ENCODE peak calls at places on chromosomes 16 and 17, in six cellular contexts. M is HCT116, F is body of pancreas, Z is NB4, X is adrenal gland, D is lower leg skin. Y is an unnamed sample.

GRCh38 chr17:40060887-40061480 is 1.8 kb upstream of the THRA start:
- DNase-seq in D (no peak), F (peak), Z (no peak), X (no peak), M (no peak), Y (no peak)

GRCh38 chr16:56408379-56409098 is 16.8 kb downstream of the AMFR start:
- DNase-seq in F (no peak), M (no peak), D (no peak), Z (no peak), X (no peak), Y (no peak)

GRCh38 chr16:74321356-74321755 is 24.7 kb downstream of the PSMD7 start:
- DNase-seq in D (no peak), Z (no peak), F (peak), M (no peak), X (peak), Y (no peak)

GRCh38 chr17:77445030-77445907 is 304.5 kb downstream of the SEC14L1 start:
- DNase-seq in M (no peak), X (no peak), F (no peak), Z (peak), D (no peak), Y (no peak)

GRCh38 chr16:3716831-3717234 is 491 bp downstream of the TRAP1 start:
- DNase-seq in F (no peak), M (no peak), Z (peak), X (no peak), D (no peak), Y (no peak)

GRCh38 chr17:46044286-46044928 is 45.4 kb downstream of the STH start:
- DNase-seq in M (peak), X (peak), D (no peak), Z (peak), F (peak), Y (peak)

GRCh38 chr16:17389392-17389791 is 81.4 kb downstream of the XYLT1 start:
- DNase-seq in F (no peak), X (no peak), D (no peak), Z (no peak), M (no peak), Y (no peak)

GRCh38 chr17:55314784-55315491 is 50.2 kb downstream of the HLF start:
- DNase-seq in F (no peak), X (no peak), Z (no peak), D (no peak), M (no peak), Y (no peak)

GRCh38 chr16:56743840-56744239 is 13.9 kb downstream of the NUP93 start:
- DNase-seq in X (peak), F (no peak), D (no peak), Z (no peak), M (no peak), Y (peak)

GRCh38 chr16:567362-568256 is 804 bp downstream of the NHLRC4 start:
- DNase-seq in Z (no peak), F (no peak), M (no peak), D (no peak), X (no peak), Y (no peak)
- H3K4me3 ChIP-seq in Z (no peak), F (no peak), M (no peak), D (no peak), X (peak), Y (no peak)

GRCh38 chr17:27854163-27854562 is 39.0 kb downstream of the LYRM9 start:
- DNase-seq in M (no peak), Z (no peak), D (no peak), X (no peak), F (no peak), Y (no peak)
- TF ChIP-seq CTCF in M (no peak), Z (no peak), D (no peak), X (no peak), F (no peak), Y (no peak)

GRCh38 chr17:50864747-50865059 is 1.5 kb downstream of the TOB1 start:
- DNase-seq in F (no peak), Z (no peak), X (no peak), D (no peak), M (no peak), Y (no peak)

GRCh38 chr17:50865868-50866260 is 290 bp downstream of the TOB1 start:
- DNase-seq in X (no peak), Z (no peak), D (no peak), F (no peak), M (no peak), Y (no peak)

GRCh38 chr17:50863221-50863843 is 2.8 kb downstream of the TOB1 start:
- DNase-seq in D (no peak), M (peak), Z (peak), F (peak), X (peak), Y (no peak)

GRCh38 chr17:50865060-50865867 is 890 bp downstream of the TOB1 start:
- DNase-seq in D (peak), F (peak), M (peak), X (peak), Z (peak), Y (no peak)

DNA sequence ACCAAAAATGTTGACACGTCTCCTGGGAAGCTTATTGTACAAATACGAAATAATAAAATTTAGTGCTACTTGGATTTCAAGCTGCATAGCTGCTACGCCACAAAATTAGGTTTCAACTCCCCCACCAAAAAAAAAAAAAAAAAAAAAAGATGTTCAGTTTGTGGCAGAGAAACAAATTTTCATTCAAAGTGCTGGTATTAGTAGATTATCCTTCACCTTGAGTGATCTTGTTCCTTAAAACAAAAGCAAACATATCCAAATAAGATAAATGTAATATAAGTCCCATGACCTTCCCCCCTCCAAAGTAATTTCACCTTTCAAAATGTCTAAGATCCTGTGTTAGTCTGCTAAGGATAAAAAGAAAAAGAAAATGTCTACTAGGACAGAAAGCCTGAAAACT is 2.2 kb downstream of the TOB1 start:
- DNase-seq in F (no peak), X (no peak), D (no peak), Z (no peak), M (no peak), Y (no peak)
- H3K4me3 ChIP-seq in F (peak), X (peak), D (no peak), Z (no peak), M (no peak), Y (peak)

DNA sequence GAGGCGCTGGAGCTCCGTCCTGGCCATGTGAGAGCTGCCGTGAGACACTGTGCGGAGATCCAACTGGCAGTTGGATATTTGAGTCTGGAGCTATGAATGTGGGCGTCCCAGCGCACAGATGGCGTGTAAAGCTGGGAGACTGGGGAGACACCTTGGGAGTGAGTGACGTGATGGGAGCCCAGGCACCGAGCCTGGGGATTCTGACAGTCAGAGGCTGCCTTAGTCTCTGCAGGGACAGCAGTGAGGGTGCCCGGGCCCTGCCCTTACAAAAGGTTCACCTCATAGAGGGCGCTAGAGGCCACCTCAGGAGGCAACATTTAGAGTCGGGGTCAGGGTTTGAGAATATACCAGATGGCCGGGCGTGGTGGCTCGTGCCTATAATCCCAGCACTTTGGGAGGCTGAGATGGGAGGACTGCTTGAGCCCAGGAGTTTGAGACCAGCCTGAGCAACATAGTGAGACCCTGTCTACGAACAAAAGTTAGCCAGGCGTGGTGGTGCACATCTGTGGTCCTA is 194.1 kb upstream of the GSE1 start:
- DNase-seq in D (peak), X (no peak), Z (no peak), F (peak), M (no peak), Y (no peak)
- TF ChIP-seq CTCF in D (no peak), X (no peak), Z (peak), F (no peak), M (peak), Y (no peak)